ENCODE peak calls at places on chromosomes 12 and 14, in four cellular contexts. H, M, C and E are unnamed samples.

GRCh38 chr14:94670692-94671285 is 58.6 kb downstream of the SERPINA3 start:
- DNase-seq in H (no peak), M (no peak), C (no peak), E (no peak)

GRCh38 chr12:47846294-47846996 is 26.7 kb upstream of the HDAC7 start:
- DNase-seq in H (no peak), M (no peak), C (no peak), E (no peak)

GRCh38 chr12:84313326-84313675 is 599.3 kb downstream of the SLC6A15 start:
- DNase-seq in H (no peak), M (no peak), C (no peak), E (no peak)

GRCh38 chr12:109885616-109886015 is 5.3 kb upstream of the GLTP start:
- DNase-seq in H (no peak), M (no peak), C (no peak), E (no peak)

GRCh38 chr14:85131523-85131922 is 398.4 kb upstream of the FLRT2 start:
- DNase-seq in H (no peak), M (no peak), C (no peak), E (no peak)

GRCh38 chr14:85402546-85403162 is 127.3 kb upstream of the FLRT2 start:
- DNase-seq in H (no peak), M (no peak), C (no peak), E (no peak)

GRCh38 chr14:53533384-53533975 is 380.4 kb upstream of the DDHD1 start:
- DNase-seq in H (no peak), M (no peak), C (no peak), E (no peak)

GRCh38 chr12:19251481-19251880 is 121.9 kb downstream of the PLEKHA5 start:
- DNase-seq in H (no peak), M (no peak), C (no peak), E (no peak)

GRCh38 chr12:107536613-107537012 is 149.0 kb upstream of the PWP1 start:
- DNase-seq in H (no peak), M (no peak), C (no peak), E (no peak)

GRCh38 chr12:52918351-52918750 is 13.5 kb upstream of the KRT8 start:
- DNase-seq in H (no peak), M (no peak), C (no peak), E (no peak)

GRCh38 chr14:42470427-42470719 is 863.7 kb downstream of the LRFN5 start:
- DNase-seq in H (no peak), M (no peak), C (no peak), E (no peak)

GRCh38 chr12:54384591-54385041 is at the start of gene ZNF385A:
- DNase-seq in H (no peak), M (no peak), C (no peak), E (no peak)

GRCh38 chr12:5442251-5443006 is 10.5 kb downstream of the NTF3 start:
- DNase-seq in H (no peak), M (no peak), C (no peak), E (no peak)